ENCODE peak calls at places on chromosomes 6 and 20, in ten cellular contexts. V is transverse colon; M is foreskin fibroblast; P is astrocyte of the cerebellum; T is A673; B is cardiac muscle cell; O is CD8-positive, alpha-beta T cell; F is pancreas; Y is chondrocyte; Z is HL-60. E is an unnamed sample.

GRCh38 chr6:149190228-149190831 is 127.2 kb upstream of the TAB2 start:
- DNase-seq in V (peak), M (no peak), P (no peak), T (peak), B (no peak), O (peak), F (no peak), Y (no peak), Z (no peak), E (no peak)

GRCh38 chr20:63628246-63628975 is 1.5 kb upstream of the GMEB2 start:
- DNase-seq in V (peak), M (peak), P (no peak), T (peak), B (no peak), O (peak), F (peak), Y (peak), Z (peak), E (no peak)

GRCh38 chr6:84280639-84281038 is 53.2 kb upstream of the CEP162 start:
- DNase-seq in V (no peak), M (no peak), P (no peak), T (no peak), B (no peak), O (no peak), F (no peak), Y (no peak), Z (no peak), E (no peak)

GRCh38 chr6:116971959-116972358 is 94.9 kb downstream of the RFX6 start:
- DNase-seq in V (peak), M (peak), P (peak), T (peak), B (peak), O (no peak), F (no peak), Y (no peak), Z (no peak), E (no peak)

GRCh38 chr20:32445539-32446273 is 87.6 kb downstream of the ASXL1 start:
- DNase-seq in V (peak), M (no peak), P (no peak), T (no peak), B (peak), O (no peak), F (peak), Y (no peak), Z (no peak), E (no peak)

GRCh38 chr20:41095110-41095969 is 42.0 kb upstream of the PLCG1 start:
- DNase-seq in V (peak), M (peak), P (peak), T (peak), B (peak), O (peak), F (no peak), Y (no peak), Z (peak), E (peak)

GRCh38 chr20:57781901-57782300 is 72.1 kb upstream of the PMEPA1 start:
- DNase-seq in V (no peak), M (no peak), P (no peak), T (no peak), B (no peak), O (no peak), F (no peak), Y (no peak), Z (no peak), E (no peak)

GRCh38 chr20:41287327-41287726 is 30.2 kb downstream of the ZHX3 start:
- DNase-seq in V (no peak), M (peak), P (no peak), T (no peak), B (no peak), O (no peak), F (no peak), Y (no peak), Z (no peak), E (no peak)

GRCh38 chr20:23446505-23446904 is 6.2 kb downstream of the CST11 start:
- DNase-seq in V (peak), M (no peak), P (no peak), T (peak), B (peak), O (no peak), F (no peak), Y (no peak), Z (peak), E (no peak)

GRCh38 chr6:30211899-30212298 is 1.3 kb downstream of the TRIM26 start:
- DNase-seq in V (no peak), M (no peak), P (no peak), T (no peak), B (no peak), O (no peak), F (no peak), Y (no peak), Z (no peak), E (no peak)

GRCh38 chr20:62918830-62919229 is 7.5 kb downstream of the DIDO1 start:
- DNase-seq in V (no peak), M (no peak), P (no peak), T (no peak), B (no peak), O (peak), F (no peak), Y (no peak), Z (no peak), E (no peak)

GRCh38 chr6:170096191-170096802 is 194.6 kb downstream of the DLL1 start:
- DNase-seq in V (no peak), M (no peak), P (no peak), T (no peak), B (no peak), O (no peak), F (peak), Y (peak), Z (no peak), E (no peak)

GRCh38 chr20:57076951-57077350 is 189.5 kb downstream of the BMP7 start:
- DNase-seq in V (no peak), M (no peak), P (no peak), T (no peak), B (no peak), O (no peak), F (no peak), Y (no peak), Z (no peak), E (no peak)

GRCh38 chr6:127484207-127484858 is 25.1 kb upstream of the KIAA0408 start:
- DNase-seq in V (no peak), M (peak), P (peak), T (peak), B (no peak), O (no peak), F (no peak), Y (no peak), Z (no peak), E (no peak)

GRCh38 chr20:32509639-32510066 is 75.5 kb downstream of the NOL4L start:
- DNase-seq in V (peak), M (no peak), P (no peak), T (no peak), B (no peak), O (peak), F (peak), Y (peak), Z (no peak), E (no peak)

GRCh38 chr20:63011798-63012197 is 5.0 kb upstream of the BHLHE23 start:
- DNase-seq in V (no peak), M (no peak), P (no peak), T (peak), B (no peak), O (no peak), F (no peak), Y (no peak), Z (no peak), E (no peak)

GRCh38 chr20:53547664-53548239 is 45.9 kb downstream of the ZNF217 start:
- DNase-seq in V (peak), M (peak), P (peak), T (peak), B (peak), O (peak), F (no peak), Y (no peak), Z (no peak), E (peak)

GRCh38 chr6:139151425-139152087 is 16.7 kb downstream of the HECA start:
- DNase-seq in V (no peak), M (no peak), P (no peak), T (no peak), B (no peak), O (no peak), F (no peak), Y (no peak), Z (no peak), E (no peak)

GRCh38 chr6:46410330-46410953 is 80.8 kb downstream of the RCAN2 start:
- DNase-seq in V (no peak), M (peak), P (peak), T (peak), B (peak), O (no peak), F (no peak), Y (no peak), Z (no peak), E (peak)

GRCh38 chr20:40467014-40467413 is 222.0 kb downstream of the MAFB start:
- DNase-seq in V (no peak), M (no peak), P (no peak), T (peak), B (no peak), O (no peak), F (no peak), Y (no peak), Z (peak), E (no peak)

GRCh38 chr20:58494923-58495622 is 20.1 kb downstream of the APCDD1L start:
- DNase-seq in V (no peak), M (no peak), P (no peak), T (no peak), B (no peak), O (no peak), F (no peak), Y (no peak), Z (no peak), E (no peak)

GRCh38 chr20:63273635-63274380 is 1.2 kb downstream of the ARFGAP1 start:
- DNase-seq in V (no peak), M (peak), P (peak), T (no peak), B (no peak), O (no peak), F (no peak), Y (no peak), Z (no peak), E (peak)

GRCh38 chr6:79070206-79070825 is 7.7 kb downstream of the PHIP start:
- DNase-seq in V (no peak), M (no peak), P (no peak), T (no peak), B (no peak), O (no peak), F (no peak), Y (no peak), Z (no peak), E (no peak)

GRCh38 chr20:57224641-57225138 is 41.8 kb downstream of the BMP7 start:
- DNase-seq in V (no peak), M (no peak), P (no peak), T (peak), B (no peak), O (no peak), F (no peak), Y (no peak), Z (no peak), E (no peak)

GRCh38 chr6:33670086-33670660 is 41.3 kb downstream of the UQCC2 start:
- DNase-seq in V (no peak), M (no peak), P (no peak), T (no peak), B (no peak), O (no peak), F (peak), Y (no peak), Z (no peak), E (no peak)

GRCh38 chr6:33671381-33672072 is 40.0 kb downstream of the UQCC2 start:
- DNase-seq in V (no peak), M (no peak), P (no peak), T (no peak), B (no peak), O (no peak), F (no peak), Y (no peak), Z (no peak), E (no peak)

GRCh38 chr6:33673847-33674246 is 37.7 kb downstream of the UQCC2 start:
- DNase-seq in V (no peak), M (no peak), P (no peak), T (no peak), B (no peak), O (no peak), F (no peak), Y (no peak), Z (no peak), E (no peak)

GRCh38 chr6:33670971-33671370 is 40.5 kb downstream of the UQCC2 start:
- DNase-seq in V (no peak), M (no peak), P (no peak), T (no peak), B (no peak), O (no peak), F (peak), Y (no peak), Z (no peak), E (no peak)

DNA sequence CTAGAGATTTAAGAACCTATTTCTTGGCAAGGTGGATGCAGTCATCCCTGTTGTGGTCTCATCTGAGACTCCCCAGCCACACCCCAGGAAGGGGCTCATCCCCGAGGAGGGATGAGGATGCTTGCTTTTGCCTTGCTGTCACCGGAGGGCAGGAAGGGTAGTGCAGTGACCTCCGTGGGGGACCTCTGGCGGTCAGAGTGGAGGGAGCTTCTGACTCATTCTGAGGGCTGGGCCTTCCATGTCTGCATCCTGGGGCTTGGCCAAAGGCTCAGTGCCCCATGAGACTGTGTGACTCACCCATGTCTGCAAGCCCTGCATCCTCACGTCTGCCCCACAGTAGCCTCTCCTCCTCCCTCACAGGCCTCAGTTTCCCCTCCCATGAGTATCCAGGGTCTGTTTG is 38.7 kb downstream of the UQCC2 start:
- DNase-seq in V (no peak), M (peak), P (peak), T (peak), B (no peak), O (no peak), F (peak), Y (no peak), Z (peak), E (peak)
- TF ChIP-seq CTCF in V (peak), M (peak), P (peak), T (no peak), B (peak), O (no peak), F (no peak), Y (peak), Z (peak), E (peak)

GRCh38 chr6:155381856-155382690 is 67.8 kb upstream of the TFB1M start:
- DNase-seq in V (no peak), M (peak), P (no peak), T (no peak), B (no peak), O (no peak), F (no peak), Y (no peak), Z (no peak), E (peak)

GRCh38 chr6:155378724-155379123 is 64.4 kb upstream of the TFB1M start:
- DNase-seq in V (no peak), M (no peak), P (no peak), T (no peak), B (no peak), O (no peak), F (no peak), Y (no peak), Z (no peak), E (no peak)

GRCh38 chr6:155384343-155384742 is 70.1 kb upstream of the TFB1M start:
- DNase-seq in V (no peak), M (no peak), P (no peak), T (no peak), B (no peak), O (no peak), F (no peak), Y (no peak), Z (no peak), E (no peak)

GRCh38 chr6:155378284-155378683 is 64.0 kb upstream of the TFB1M start:
- DNase-seq in V (no peak), M (no peak), P (no peak), T (no peak), B (no peak), O (no peak), F (no peak), Y (no peak), Z (no peak), E (no peak)

DNA sequence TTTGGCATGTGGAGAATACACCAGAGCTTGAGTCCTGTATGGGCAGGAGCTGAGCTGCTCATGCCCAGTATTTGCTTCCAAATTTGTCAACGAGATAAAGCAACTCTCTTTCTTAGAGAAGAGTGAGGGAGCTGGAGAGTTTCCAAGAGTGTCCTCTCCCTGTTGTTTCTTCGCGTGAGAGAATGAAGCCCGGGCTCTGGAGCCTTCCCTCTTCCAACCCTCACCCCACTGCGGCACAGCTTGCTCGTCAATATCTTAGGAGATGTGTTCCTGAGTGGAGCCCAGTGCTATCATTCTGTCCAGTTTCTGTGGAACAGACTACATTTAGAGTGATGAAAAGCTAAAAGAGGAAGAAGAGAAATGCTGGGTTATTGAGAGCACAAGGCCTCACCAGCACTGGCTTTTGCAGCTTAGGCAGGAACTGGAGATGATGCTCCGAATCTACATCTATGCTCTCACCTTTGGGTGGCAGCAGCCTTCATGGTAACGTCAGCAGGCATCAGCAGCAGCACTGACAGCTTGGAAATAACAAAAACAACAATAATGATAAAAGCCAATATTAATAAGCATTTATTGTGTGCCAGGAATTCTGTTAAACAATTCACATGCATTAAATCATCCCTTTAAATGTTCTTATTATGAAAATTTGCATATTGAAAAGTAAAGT is 66.5 kb upstream of the TFB1M start:
- DNase-seq in V (no peak), M (no peak), P (no peak), T (no peak), B (no peak), O (no peak), F (no peak), Y (no peak), Z (no peak), E (no peak)
- TF ChIP-seq CTCF in V (no peak), M (no peak), P (no peak), T (peak), B (no peak), O (no peak), F (no peak), Y (no peak), Z (no peak), E (no peak)

GRCh38 chr20:47854687-47855212 is 69.5 kb upstream of the SULF2 start:
- DNase-seq in V (peak), M (peak), P (no peak), T (peak), B (peak), O (no peak), F (no peak), Y (no peak), Z (peak), E (no peak)
- TF ChIP-seq CTCF in V (peak), M (peak), P (peak), T (peak), B (peak), O (no peak), F (no peak), Y (peak), Z (peak), E (peak)

GRCh38 chr20:21303061-21303871 is at the start of gene XRN2:
- DNase-seq in V (peak), M (peak), P (peak), T (peak), B (peak), O (peak), F (peak), Y (peak), Z (peak), E (peak)
- TF ChIP-seq CTCF in V (no peak), M (no peak), P (peak), T (no peak), B (no peak), O (no peak), F (no peak), Y (peak), Z (no peak), E (peak)